ENCODE peak calls at places on chromosome X, in eight cellular contexts. One of them, this sample, is unnamed. For H3K36me3, the result is how much of the 10 kb centered on the place peaks cover.

GRCh38 chrX:48505481-48505880 is 3.3 kb upstream of the PORCN start:
- DNase-seq in body of pancreas: peak
- DNase-seq in keratinocyte: no peak
- DNase-seq in tibial artery: no peak
- DNase-seq in CD8-positive, alpha-beta T cell: no peak
- DNase-seq in heart right ventricle: no peak
- DNase-seq in IMR-90: no peak
- DNase-seq in ovary: no peak
- DNase-seq in this sample: no peak

GRCh38 chrX:54166915-54167314 is 16.1 kb downstream of the FAM120C start:
- DNase-seq in tibial artery: no peak
- DNase-seq in keratinocyte: no peak
- DNase-seq in body of pancreas: no peak
- DNase-seq in ovary: no peak
- DNase-seq in heart right ventricle: no peak
- DNase-seq in IMR-90: no peak
- DNase-seq in CD8-positive, alpha-beta T cell: no peak
- DNase-seq in this sample: no peak

GRCh38 chrX:84187501-84188319 is at the start of gene RPS6KA6:
- DNase-seq in body of pancreas: peak
- DNase-seq in IMR-90: peak
- DNase-seq in heart right ventricle: no peak
- DNase-seq in keratinocyte: no peak
- DNase-seq in CD8-positive, alpha-beta T cell: no peak
- DNase-seq in tibial artery: peak
- DNase-seq in ovary: peak
- DNase-seq in this sample: peak

GRCh38 chrX:53685711-53686110 is 808 bp downstream of the HUWE1 start:
- DNase-seq in keratinocyte: no peak
- DNase-seq in heart right ventricle: no peak
- DNase-seq in ovary: no peak
- DNase-seq in tibial artery: no peak
- DNase-seq in IMR-90: peak
- DNase-seq in CD8-positive, alpha-beta T cell: no peak
- DNase-seq in body of pancreas: no peak
- DNase-seq in this sample: no peak

GRCh38 chrX:10855845-10856244 is 235.5 kb upstream of the MID1 start:
- DNase-seq in IMR-90: no peak
- DNase-seq in ovary: no peak
- DNase-seq in tibial artery: no peak
- DNase-seq in keratinocyte: no peak
- DNase-seq in CD8-positive, alpha-beta T cell: no peak
- DNase-seq in body of pancreas: no peak
- DNase-seq in heart right ventricle: no peak
- DNase-seq in this sample: no peak

GRCh38 chrX:38965883-38966282 is 164.6 kb downstream of the MID1IP1 start:
- DNase-seq in tibial artery: no peak
- DNase-seq in keratinocyte: no peak
- DNase-seq in heart right ventricle: no peak
- DNase-seq in IMR-90: no peak
- DNase-seq in body of pancreas: no peak
- DNase-seq in ovary: no peak
- DNase-seq in CD8-positive, alpha-beta T cell: no peak
- DNase-seq in this sample: no peak

GRCh38 chrX:14235004-14235403 is 205.3 kb upstream of the GEMIN8 start:
- DNase-seq in keratinocyte: no peak
- DNase-seq in heart right ventricle: no peak
- DNase-seq in CD8-positive, alpha-beta T cell: no peak
- DNase-seq in tibial artery: no peak
- DNase-seq in body of pancreas: no peak
- DNase-seq in ovary: no peak
- DNase-seq in IMR-90: no peak
- DNase-seq in this sample: no peak

GRCh38 chrX:7993873-7994272 is 66.7 kb upstream of the PNPLA4 start:
- DNase-seq in IMR-90: peak
- DNase-seq in ovary: no peak
- DNase-seq in body of pancreas: no peak
- DNase-seq in tibial artery: no peak
- DNase-seq in heart right ventricle: no peak
- DNase-seq in keratinocyte: no peak
- DNase-seq in CD8-positive, alpha-beta T cell: no peak
- DNase-seq in this sample: no peak

GRCh38 chrX:11967986-11968385 is 170.3 kb upstream of the FRMPD4 start:
- DNase-seq in IMR-90: peak
- DNase-seq in keratinocyte: no peak
- DNase-seq in CD8-positive, alpha-beta T cell: no peak
- DNase-seq in tibial artery: no peak
- DNase-seq in heart right ventricle: no peak
- DNase-seq in body of pancreas: no peak
- DNase-seq in ovary: no peak
- DNase-seq in this sample: no peak

GRCh38 chrX:8967471-8967870 is 66.5 kb downstream of the FAM9B start:
- DNase-seq in ovary: no peak
- DNase-seq in body of pancreas: no peak
- DNase-seq in keratinocyte: no peak
- DNase-seq in CD8-positive, alpha-beta T cell: no peak
- DNase-seq in heart right ventricle: no peak
- DNase-seq in tibial artery: no peak
- DNase-seq in IMR-90: no peak
- DNase-seq in this sample: no peak

GRCh38 chrX:68985135-68985725 is 156.4 kb downstream of the EFNB1 start:
- DNase-seq in IMR-90: no peak
- DNase-seq in body of pancreas: no peak
- DNase-seq in heart right ventricle: no peak
- DNase-seq in tibial artery: no peak
- DNase-seq in ovary: no peak
- DNase-seq in CD8-positive, alpha-beta T cell: no peak
- DNase-seq in keratinocyte: no peak
- DNase-seq in this sample: no peak

DNA sequence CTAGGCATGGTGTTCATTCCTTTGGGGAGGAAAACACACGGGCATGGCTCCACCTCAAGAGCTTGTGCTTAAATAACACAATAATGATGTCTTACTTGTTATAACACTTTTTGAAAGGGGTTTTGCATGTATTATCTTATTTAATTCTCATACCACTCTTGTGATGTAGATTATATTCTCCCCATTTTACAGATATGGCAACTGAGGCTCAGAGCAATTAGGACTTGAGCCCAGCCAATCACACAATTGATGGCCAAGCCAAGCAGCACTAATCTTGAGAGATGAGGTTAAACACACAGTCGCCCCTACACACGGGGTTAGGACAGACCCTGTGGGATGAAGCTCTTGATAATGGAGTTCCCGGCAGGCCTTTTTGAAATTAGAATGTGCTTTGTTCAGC is 45.1 kb downstream of the BCORL1 start:
- DNase-seq in heart right ventricle: no peak
- DNase-seq in keratinocyte: no peak
- DNase-seq in tibial artery: no peak
- DNase-seq in CD8-positive, alpha-beta T cell: no peak
- DNase-seq in IMR-90: no peak
- DNase-seq in body of pancreas: no peak
- DNase-seq in ovary: no peak
- DNase-seq in this sample: no peak
- H3K36me3 ChIP-seq in heart right ventricle: half or more
- H3K36me3 ChIP-seq in keratinocyte: under half
- H3K36me3 ChIP-seq in tibial artery: under half
- H3K36me3 ChIP-seq in CD8-positive, alpha-beta T cell: under half
- H3K36me3 ChIP-seq in IMR-90: under half
- H3K36me3 ChIP-seq in body of pancreas: under half
- H3K36me3 ChIP-seq in ovary: under half
- H3K36me3 ChIP-seq in this sample: under half

GRCh38 chrX:130086414-130087207 is 23.7 kb downstream of the ELF4 start:
- DNase-seq in tibial artery: no peak
- DNase-seq in IMR-90: no peak
- DNase-seq in ovary: no peak
- DNase-seq in body of pancreas: no peak
- DNase-seq in keratinocyte: no peak
- DNase-seq in heart right ventricle: no peak
- DNase-seq in CD8-positive, alpha-beta T cell: peak
- DNase-seq in this sample: no peak

GRCh38 chrX:130093271-130093670 is 17.0 kb downstream of the ELF4 start:
- DNase-seq in CD8-positive, alpha-beta T cell: no peak
- DNase-seq in tibial artery: no peak
- DNase-seq in IMR-90: no peak
- DNase-seq in keratinocyte: no peak
- DNase-seq in heart right ventricle: no peak
- DNase-seq in ovary: no peak
- DNase-seq in body of pancreas: no peak
- DNase-seq in this sample: no peak

GRCh38 chrX:130094712-130095111 is 15.6 kb downstream of the ELF4 start:
- DNase-seq in ovary: no peak
- DNase-seq in heart right ventricle: no peak
- DNase-seq in tibial artery: no peak
- DNase-seq in keratinocyte: no peak
- DNase-seq in body of pancreas: no peak
- DNase-seq in IMR-90: no peak
- DNase-seq in CD8-positive, alpha-beta T cell: no peak
- DNase-seq in this sample: no peak

GRCh38 chrX:130095249-130095648 is 15.0 kb downstream of the ELF4 start:
- DNase-seq in CD8-positive, alpha-beta T cell: no peak
- DNase-seq in ovary: no peak
- DNase-seq in tibial artery: no peak
- DNase-seq in keratinocyte: no peak
- DNase-seq in heart right ventricle: no peak
- DNase-seq in IMR-90: no peak
- DNase-seq in body of pancreas: no peak
- DNase-seq in this sample: no peak

GRCh38 chrX:130091976-130092522 is 18.2 kb downstream of the ELF4 start:
- DNase-seq in body of pancreas: no peak
- DNase-seq in heart right ventricle: no peak
- DNase-seq in keratinocyte: no peak
- DNase-seq in IMR-90: no peak
- DNase-seq in CD8-positive, alpha-beta T cell: peak
- DNase-seq in ovary: no peak
- DNase-seq in tibial artery: no peak
- DNase-seq in this sample: no peak
- H3K4me3 ChIP-seq in body of pancreas: no peak
- H3K4me3 ChIP-seq in heart right ventricle: no peak
- H3K4me3 ChIP-seq in keratinocyte: no peak
- H3K4me3 ChIP-seq in IMR-90: no peak
- H3K4me3 ChIP-seq in CD8-positive, alpha-beta T cell: peak
- H3K4me3 ChIP-seq in ovary: no peak
- H3K4me3 ChIP-seq in tibial artery: no peak
- H3K4me3 ChIP-seq in this sample: no peak

DNA sequence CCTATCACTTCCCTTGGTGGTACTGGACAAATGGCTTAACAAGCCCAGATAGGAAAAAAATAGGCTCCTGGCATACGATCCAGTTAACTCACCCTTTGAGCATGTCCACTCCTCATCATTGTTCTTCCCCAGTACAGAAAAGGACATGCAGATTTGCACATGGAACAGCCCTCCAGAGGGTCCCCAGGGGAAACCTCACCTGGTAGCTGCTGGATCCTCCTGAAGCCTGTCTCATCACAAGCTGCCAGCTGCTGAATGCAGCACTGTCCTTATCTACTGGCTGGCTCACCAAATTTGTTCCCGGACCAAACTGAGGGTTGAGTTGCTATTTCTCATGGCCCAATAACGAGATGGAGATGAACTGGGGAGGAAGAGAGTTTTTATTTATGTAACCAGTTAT is 49.4 kb downstream of the SERTM2 start:
- DNase-seq in IMR-90: no peak
- DNase-seq in ovary: no peak
- DNase-seq in body of pancreas: no peak
- DNase-seq in heart right ventricle: no peak
- DNase-seq in tibial artery: no peak
- DNase-seq in CD8-positive, alpha-beta T cell: no peak
- DNase-seq in keratinocyte: no peak
- DNase-seq in this sample: peak
- TF ChIP-seq CTCF in IMR-90: no peak
- TF ChIP-seq CTCF in ovary: no peak
- TF ChIP-seq CTCF in body of pancreas: no peak
- TF ChIP-seq CTCF in heart right ventricle: no peak
- TF ChIP-seq CTCF in tibial artery: no peak
- TF ChIP-seq CTCF in CD8-positive, alpha-beta T cell: no peak
- TF ChIP-seq CTCF in keratinocyte: no peak
- TF ChIP-seq CTCF in this sample: no peak

GRCh38 chrX:15843960-15844359 is 10.7 kb downstream of the AP1S2 start:
- DNase-seq in ovary: no peak
- DNase-seq in keratinocyte: no peak
- DNase-seq in IMR-90: no peak
- DNase-seq in body of pancreas: no peak
- DNase-seq in heart right ventricle: no peak
- DNase-seq in CD8-positive, alpha-beta T cell: no peak
- DNase-seq in tibial artery: no peak
- DNase-seq in this sample: no peak

GRCh38 chrX:15834051-15834450 is 20.6 kb downstream of the AP1S2 start:
- DNase-seq in CD8-positive, alpha-beta T cell: no peak
- DNase-seq in ovary: no peak
- DNase-seq in keratinocyte: no peak
- DNase-seq in heart right ventricle: no peak
- DNase-seq in IMR-90: no peak
- DNase-seq in tibial artery: no peak
- DNase-seq in body of pancreas: no peak
- DNase-seq in this sample: no peak

GRCh38 chrX:15834827-15835595 is 19.6 kb downstream of the AP1S2 start:
- DNase-seq in body of pancreas: no peak
- DNase-seq in heart right ventricle: no peak
- DNase-seq in IMR-90: peak
- DNase-seq in ovary: no peak
- DNase-seq in keratinocyte: no peak
- DNase-seq in CD8-positive, alpha-beta T cell: no peak
- DNase-seq in tibial artery: no peak
- DNase-seq in this sample: no peak

DNA sequence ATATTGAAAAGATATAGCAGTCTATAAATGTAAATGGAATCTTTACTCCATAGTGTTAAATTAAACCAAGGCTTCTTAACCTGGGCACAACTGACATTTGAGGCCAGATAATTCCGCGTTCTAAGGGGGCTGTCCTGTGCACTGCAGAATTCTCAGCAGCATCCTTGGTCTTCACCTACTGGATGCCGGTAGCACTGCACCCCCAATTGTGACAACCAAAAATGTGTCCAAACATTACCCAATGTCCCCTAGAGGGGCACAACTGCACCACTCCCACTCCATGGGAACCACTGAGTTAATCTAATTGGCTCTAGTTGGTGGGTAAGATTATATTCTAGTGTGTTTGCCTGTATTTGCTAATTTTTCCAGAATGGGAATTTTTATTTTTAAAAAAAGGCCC is 16.6 kb downstream of the AP1S2 start:
- DNase-seq in ovary: no peak
- DNase-seq in body of pancreas: no peak
- DNase-seq in keratinocyte: no peak
- DNase-seq in CD8-positive, alpha-beta T cell: no peak
- DNase-seq in IMR-90: no peak
- DNase-seq in heart right ventricle: no peak
- DNase-seq in tibial artery: no peak
- DNase-seq in this sample: no peak
- H3K36me3 ChIP-seq in ovary: under half
- H3K36me3 ChIP-seq in body of pancreas: under half
- H3K36me3 ChIP-seq in keratinocyte: under half
- H3K36me3 ChIP-seq in CD8-positive, alpha-beta T cell: under half
- H3K36me3 ChIP-seq in IMR-90: under half
- H3K36me3 ChIP-seq in heart right ventricle: under half
- H3K36me3 ChIP-seq in tibial artery: under half
- H3K36me3 ChIP-seq in this sample: under half

This sample was measured in BE2C.